ENCODE peak calls at places on chromosomes 5 and 9, in five cellular contexts. Y is K562; K is stomach; E is activated CD8-positive, alpha-beta T cell treated with anti-CD3 and anti-CD28 coated beads for 36 hours; F is brain microvascular endothelial cell. T is an unnamed sample.

GRCh38 chr9:108163321-108164005 is 673.9 kb upstream of the KLF4 start:
- DNase-seq in E (no peak), F (no peak), Y (no peak), K (no peak), T (peak)

GRCh38 chr9:72332351-72332750 is 32.7 kb downstream of the ZFAND5 start:
- DNase-seq in K (no peak), Y (no peak), F (no peak), E (no peak), T (no peak)

GRCh38 chr5:150946351-150946905 is 41.6 kb upstream of the ZNF300 start:
- DNase-seq in Y (peak), K (peak), E (peak), F (peak), T (peak)

GRCh38 chr5:74767579-74767913 is 497 bp downstream of the NSA2 start:
- DNase-seq in K (no peak), E (peak), Y (no peak), F (peak), T (peak)

GRCh38 chr9:127942152-127943010 is 4.7 kb upstream of the DPM2 start:
- DNase-seq in K (peak), F (peak), E (peak), Y (peak), T (peak)

GRCh38 chr5:113140837-113141661 is 164.5 kb downstream of the DCP2 start:
- DNase-seq in K (no peak), E (no peak), F (peak), Y (no peak), T (peak)

GRCh38 chr9:84121991-84122523 is 141.5 kb downstream of the RMI1 start:
- DNase-seq in K (no peak), Y (no peak), F (no peak), E (no peak), T (no peak)

GRCh38 chr9:88425538-88425950 is 37.3 kb downstream of the SPIN1 start:
- DNase-seq in E (no peak), F (no peak), K (no peak), Y (no peak), T (peak)

GRCh38 chr5:150272531-150272930 is 17.0 kb downstream of the CAMK2A start:
- DNase-seq in F (peak), E (peak), K (no peak), Y (peak), T (peak)

GRCh38 chr9:117487555-117488175 is 72.8 kb upstream of the ASTN2 start:
- DNase-seq in E (peak), Y (peak), K (peak), F (peak), T (peak)

GRCh38 chr5:150554857-150555256 is 46.9 kb downstream of the NDST1 start:
- DNase-seq in F (no peak), E (no peak), K (no peak), Y (no peak), T (no peak)

GRCh38 chr5:150309898-150310269 is 7.2 kb upstream of the ARSI start:
- DNase-seq in E (no peak), F (no peak), Y (no peak), K (no peak), T (no peak)

GRCh38 chr5:157549283-157549629 is 26.3 kb downstream of the ADAM19 start:
- DNase-seq in F (no peak), Y (no peak), K (no peak), E (no peak), T (no peak)

GRCh38 chr5:115415143-115415491 is 118.7 kb upstream of the CCDC112 start:
- DNase-seq in Y (no peak), F (peak), K (peak), E (peak), T (peak)

GRCh38 chr9:76576344-76576743 is 117.4 kb downstream of the GCNT1 start:
- DNase-seq in F (peak), Y (no peak), K (no peak), E (peak), T (peak)

GRCh38 chr5:149073217-149073616 is 10.4 kb upstream of the SH3TC2 start:
- DNase-seq in F (no peak), Y (no peak), K (peak), E (no peak), T (peak)

GRCh38 chr9:7394007-7394774 is 405.4 kb downstream of the DMAC1 start:
- DNase-seq in Y (no peak), E (no peak), F (no peak), K (no peak), T (no peak)

GRCh38 chr9:129630967-129631672 is 5.2 kb downstream of the NTMT1 start:
- DNase-seq in E (no peak), F (peak), K (no peak), Y (no peak), T (peak)

GRCh38 chr5:20109326-20109725 is 121.3 kb upstream of the CDH18 start:
- DNase-seq in Y (no peak), F (no peak), E (no peak), K (no peak), T (peak)

GRCh38 chr5:50744761-50745160 is 78.3 kb downstream of the PARP8 start:
- DNase-seq in Y (no peak), F (peak), K (no peak), E (no peak), T (peak)

GRCh38 chr9:34899535-34900158 is 58.4 kb upstream of the PHF24 start:
- DNase-seq in Y (peak), K (peak), F (peak), E (peak), T (peak)

GRCh38 chr5:168992687-168993086 is 308.3 kb downstream of the SLIT3 start:
- DNase-seq in F (no peak), Y (no peak), E (no peak), K (peak), T (peak)
- TF ChIP-seq CTCF in F (peak), Y (no peak), E (no peak), K (no peak), T (peak)

DNA sequence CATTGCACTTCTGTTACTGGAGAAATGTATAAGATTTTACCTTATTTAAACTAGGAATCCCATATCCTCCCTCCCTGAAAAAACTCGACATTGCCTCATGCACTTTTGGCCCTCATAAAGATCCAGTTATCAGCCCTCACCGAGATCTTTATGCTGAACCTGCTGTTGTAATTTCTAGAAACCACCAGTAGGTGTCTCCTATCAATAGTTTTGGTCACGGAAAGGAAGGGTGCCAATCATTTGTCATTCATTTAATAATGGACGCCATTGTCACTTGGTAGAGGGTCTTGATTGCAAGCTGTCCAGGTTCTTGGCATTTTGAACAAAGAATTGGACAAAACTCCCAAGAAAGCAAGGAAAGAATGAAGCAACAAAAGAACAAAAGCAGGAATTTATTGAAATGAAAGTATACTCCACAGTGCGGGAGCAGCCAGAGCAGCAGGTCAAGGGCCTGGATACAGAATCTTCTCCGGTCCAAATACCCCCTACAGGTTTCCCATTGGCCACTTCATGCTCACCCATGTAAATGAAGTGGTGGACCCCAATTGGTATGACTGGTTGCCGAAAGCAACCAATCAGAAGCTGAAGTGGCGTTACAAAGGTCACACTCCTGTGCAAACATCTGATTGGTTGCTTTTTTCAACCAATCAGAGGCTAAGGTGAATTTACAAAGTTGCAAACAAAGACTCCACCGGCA is 524.3 kb downstream of the PSAT1 start:
- DNase-seq in F (peak), Y (peak), E (no peak), K (no peak), T (peak)
- TF ChIP-seq CTCF in F (peak), Y (peak), E (peak), K (no peak), T (peak)

GRCh38 chr5:84251503-84251902 is 133.2 kb downstream of the EDIL3 start:
- DNase-seq in K (no peak), Y (no peak), E (no peak), F (no peak), T (no peak)

GRCh38 chr5:84259221-84260045 is 125.2 kb downstream of the EDIL3 start:
- DNase-seq in E (no peak), K (no peak), F (no peak), Y (no peak), T (no peak)

GRCh38 chr5:84257061-84257460 is 127.6 kb downstream of the EDIL3 start:
- DNase-seq in Y (no peak), K (no peak), E (no peak), F (no peak), T (no peak)

GRCh38 chr5:84253946-84254345 is 130.7 kb downstream of the EDIL3 start:
- DNase-seq in E (no peak), K (no peak), F (no peak), Y (no peak), T (no peak)

GRCh38 chr5:84255318-84255717 is 129.4 kb downstream of the EDIL3 start:
- DNase-seq in K (no peak), Y (no peak), F (no peak), E (no peak), T (peak)
- TF ChIP-seq CTCF in K (no peak), Y (no peak), F (peak), E (no peak), T (peak)

GRCh38 chr9:82474235-82474634 is 485.7 kb downstream of the SPATA31D1 start:
- DNase-seq in K (no peak), E (no peak), F (no peak), Y (no peak), T (no peak)

DNA sequence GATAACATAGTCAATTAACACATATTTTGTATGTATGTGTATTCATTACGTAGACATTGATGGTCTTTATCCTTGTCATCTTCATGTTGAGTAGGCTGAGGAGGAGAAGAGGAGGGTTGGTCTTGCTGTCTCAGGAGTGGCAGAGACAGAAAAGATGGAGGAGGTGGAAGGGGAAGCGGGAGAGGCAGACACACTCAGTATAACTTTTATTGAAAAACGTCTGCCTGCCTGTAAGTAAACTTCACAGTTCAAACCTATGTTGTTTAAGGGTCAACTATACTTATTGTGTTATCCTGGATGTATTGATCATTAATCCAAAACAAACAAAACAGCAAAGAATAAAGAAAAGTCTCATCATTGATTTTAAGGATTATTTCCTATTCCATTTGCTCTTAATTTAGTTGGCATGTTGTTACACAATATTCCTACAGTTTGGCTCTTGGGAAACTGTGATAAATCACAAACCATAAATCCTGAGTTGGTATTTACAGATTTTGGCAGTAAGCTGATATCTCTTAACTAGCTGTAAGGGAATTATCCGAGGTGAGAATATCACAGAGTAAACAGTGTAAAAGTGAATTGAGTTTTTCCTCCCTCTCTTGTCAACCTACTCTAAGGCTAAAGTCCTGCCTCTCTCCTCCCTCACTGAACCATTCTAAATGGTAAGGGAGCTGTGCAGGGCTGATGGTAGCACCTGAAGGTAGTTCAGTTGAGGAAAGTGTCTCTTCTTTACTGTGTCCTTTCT is 487.2 kb downstream of the SPATA31D1 start:
- DNase-seq in F (no peak), K (no peak), Y (no peak), E (no peak), T (no peak)
- TF ChIP-seq CTCF in F (no peak), K (no peak), Y (no peak), E (no peak), T (no peak)

GRCh38 chr5:168667301-168667859 is 88.2 kb upstream of the PANK3 start:
- DNase-seq in K (no peak), F (no peak), Y (no peak), E (no peak), T (no peak)

GRCh38 chr5:168669156-168669555 is 90.0 kb upstream of the PANK3 start:
- DNase-seq in E (no peak), Y (no peak), F (no peak), K (no peak), T (no peak)

GRCh38 chr5:168672016-168672415 is 92.8 kb upstream of the PANK3 start:
- DNase-seq in F (no peak), E (no peak), Y (no peak), K (no peak), T (no peak)

GRCh38 chr5:168670881-168671575 is 91.9 kb upstream of the PANK3 start:
- DNase-seq in K (no peak), F (no peak), E (no peak), Y (peak), T (no peak)

GRCh38 chr5:168669668-168670378 is 90.7 kb upstream of the PANK3 start:
- DNase-seq in Y (no peak), K (no peak), F (no peak), E (no peak), T (no peak)
- TF ChIP-seq CTCF in Y (no peak), K (no peak), F (no peak), E (no peak), T (no peak)

GRCh38 chr9:32384364-32385134 is at the start of gene ACO1:
- DNase-seq in F (peak), Y (peak), K (peak), E (peak), T (peak)
- TF ChIP-seq CTCF in F (no peak), Y (no peak), K (no peak), E (no peak), T (no peak)

GRCh38 chr5:4142842-4143241 is 547.2 kb downstream of the IRX1 start:
- DNase-seq in K (no peak), Y (no peak), F (no peak), E (no peak), T (no peak)
- TF ChIP-seq CTCF in K (no peak), Y (no peak), F (no peak), E (no peak), T (no peak)

GRCh38 chr5:161535762-161536161 is 10.8 kb downstream of the GABRB2 start:
- DNase-seq in F (no peak), Y (no peak), E (no peak), K (no peak), T (no peak)
- TF ChIP-seq CTCF in F (no peak), Y (no peak), E (no peak), K (no peak), T (no peak)

GRCh38 chr5:143214890-143215289 is 188.6 kb downstream of the NR3C1 start:
- DNase-seq in F (no peak), Y (no peak), E (no peak), K (no peak), T (no peak)

GRCh38 chr5:143213231-143213850 is 190.1 kb downstream of the NR3C1 start:
- DNase-seq in Y (no peak), F (no peak), E (no peak), K (no peak), T (peak)

GRCh38 chr5:143214458-143214857 is 189.0 kb downstream of the NR3C1 start:
- DNase-seq in Y (no peak), K (no peak), F (no peak), E (no peak), T (no peak)

GRCh38 chr5:143212261-143212660 is 191.2 kb downstream of the NR3C1 start:
- DNase-seq in Y (no peak), E (no peak), K (no peak), F (no peak), T (no peak)

GRCh38 chr5:143213851-143214363 is 189.6 kb downstream of the NR3C1 start:
- DNase-seq in K (no peak), F (no peak), Y (peak), E (peak), T (no peak)
- TF ChIP-seq CTCF in K (no peak), F (peak), Y (no peak), E (no peak), T (no peak)

DNA sequence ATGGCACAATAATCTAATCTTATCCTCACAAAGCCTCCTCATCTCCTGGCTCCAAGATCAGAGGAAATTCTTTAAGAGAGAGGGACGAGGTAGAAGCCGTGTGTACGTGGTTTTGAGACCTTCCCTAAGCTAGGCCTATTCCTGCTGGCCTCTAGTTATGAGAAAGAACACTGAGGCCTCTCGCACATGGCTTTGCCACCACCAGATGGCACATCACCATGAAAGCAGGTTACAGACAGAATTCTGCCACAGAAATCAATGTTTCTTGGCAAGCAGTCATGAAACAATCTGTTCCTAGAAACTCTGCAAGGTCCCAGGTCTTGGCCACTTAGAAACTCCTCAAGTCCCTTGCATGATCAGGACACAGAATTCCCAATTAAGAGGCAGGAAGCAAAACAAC is 268.2 kb upstream of the TAS2R1 start:
- DNase-seq in E (peak), K (no peak), F (peak), Y (no peak), T (peak)
- TF ChIP-seq CTCF in E (no peak), K (no peak), F (peak), Y (no peak), T (peak)